ENCODE peak calls at places on chromosomes 3 and 15, in eight cellular contexts. One of them, this sample, is unnamed.

GRCh38 chr3:127406309-127407025 is 118.6 kb upstream of the PRR20G start:
- DNase-seq in fibroblast of pulmonary artery: peak
- DNase-seq in MM.1S: peak
- DNase-seq in RPMI7951: peak
- DNase-seq in pons: no peak
- DNase-seq in KBM-7: peak
- DNase-seq in activated gamma-delta T cell treated with anti-CD3 and anti-CD28 coated beads, Interleukin-2, amount 50 U/mL, for 16 hours: no peak
- DNase-seq in left lung: peak
- DNase-seq in this sample: no peak

GRCh38 chr3:69791111-69791510 is 51.8 kb downstream of the MITF start:
- DNase-seq in RPMI7951: peak
- DNase-seq in pons: peak
- DNase-seq in fibroblast of pulmonary artery: peak
- DNase-seq in left lung: peak
- DNase-seq in MM.1S: no peak
- DNase-seq in activated gamma-delta T cell treated with anti-CD3 and anti-CD28 coated beads, Interleukin-2, amount 50 U/mL, for 16 hours: no peak
- DNase-seq in KBM-7: no peak
- DNase-seq in this sample: no peak

GRCh38 chr3:9352917-9353823 is 9.7 kb upstream of the THUMPD3 start:
- DNase-seq in activated gamma-delta T cell treated with anti-CD3 and anti-CD28 coated beads, Interleukin-2, amount 50 U/mL, for 16 hours: peak
- DNase-seq in KBM-7: peak
- DNase-seq in pons: peak
- DNase-seq in left lung: peak
- DNase-seq in RPMI7951: peak
- DNase-seq in fibroblast of pulmonary artery: peak
- DNase-seq in MM.1S: peak
- DNase-seq in this sample: peak

GRCh38 chr3:125151916-125152315 is 60.6 kb downstream of the SLC12A8 start:
- DNase-seq in fibroblast of pulmonary artery: peak
- DNase-seq in MM.1S: no peak
- DNase-seq in activated gamma-delta T cell treated with anti-CD3 and anti-CD28 coated beads, Interleukin-2, amount 50 U/mL, for 16 hours: no peak
- DNase-seq in KBM-7: no peak
- DNase-seq in RPMI7951: no peak
- DNase-seq in pons: no peak
- DNase-seq in left lung: no peak
- DNase-seq in this sample: no peak

GRCh38 chr15:73231661-73232443 is 136.9 kb downstream of the HCN4 start:
- DNase-seq in fibroblast of pulmonary artery: peak
- DNase-seq in pons: no peak
- DNase-seq in KBM-7: no peak
- DNase-seq in MM.1S: no peak
- DNase-seq in RPMI7951: no peak
- DNase-seq in left lung: no peak
- DNase-seq in activated gamma-delta T cell treated with anti-CD3 and anti-CD28 coated beads, Interleukin-2, amount 50 U/mL, for 16 hours: no peak
- DNase-seq in this sample: no peak

GRCh38 chr15:22893081-22893480 is 54.6 kb downstream of the NIPA2 start:
- DNase-seq in fibroblast of pulmonary artery: no peak
- DNase-seq in pons: no peak
- DNase-seq in activated gamma-delta T cell treated with anti-CD3 and anti-CD28 coated beads, Interleukin-2, amount 50 U/mL, for 16 hours: no peak
- DNase-seq in MM.1S: no peak
- DNase-seq in left lung: no peak
- DNase-seq in KBM-7: no peak
- DNase-seq in RPMI7951: no peak
- DNase-seq in this sample: no peak

GRCh38 chr3:54968546-54969172 is 40.8 kb upstream of the LRTM1 start:
- DNase-seq in RPMI7951: peak
- DNase-seq in pons: no peak
- DNase-seq in fibroblast of pulmonary artery: peak
- DNase-seq in KBM-7: no peak
- DNase-seq in MM.1S: no peak
- DNase-seq in activated gamma-delta T cell treated with anti-CD3 and anti-CD28 coated beads, Interleukin-2, amount 50 U/mL, for 16 hours: no peak
- DNase-seq in left lung: no peak
- DNase-seq in this sample: no peak

GRCh38 chr15:72178976-72179585 is 18.5 kb downstream of the GRAMD2A start:
- DNase-seq in fibroblast of pulmonary artery: no peak
- DNase-seq in MM.1S: no peak
- DNase-seq in KBM-7: no peak
- DNase-seq in RPMI7951: no peak
- DNase-seq in left lung: no peak
- DNase-seq in pons: no peak
- DNase-seq in activated gamma-delta T cell treated with anti-CD3 and anti-CD28 coated beads, Interleukin-2, amount 50 U/mL, for 16 hours: no peak
- DNase-seq in this sample: no peak

GRCh38 chr15:79815468-79815867 is 81.3 kb downstream of the MTHFS start:
- DNase-seq in RPMI7951: no peak
- DNase-seq in left lung: no peak
- DNase-seq in activated gamma-delta T cell treated with anti-CD3 and anti-CD28 coated beads, Interleukin-2, amount 50 U/mL, for 16 hours: no peak
- DNase-seq in MM.1S: no peak
- DNase-seq in fibroblast of pulmonary artery: no peak
- DNase-seq in KBM-7: no peak
- DNase-seq in pons: peak
- DNase-seq in this sample: no peak